ENCODE peak calls at places on chromosomes 2 and 18, in seven cellular contexts. One of them, this sample, is unnamed.

GRCh38 chr2:8455236-8456148 is 226.4 kb upstream of the ID2 start:
- DNase-seq in stimulated activated CD4-positive, alpha-beta T cell treated with anti-CD3 and anti-CD28 coated beads, Interleukin-4, amount 100 ng/mL, for 1 hour: no peak
- DNase-seq in RWPE1: no peak
- DNase-seq in Right ventricle myocardium superior: peak
- DNase-seq in astrocyte: no peak
- DNase-seq in T1000: no peak
- DNase-seq in A549: no peak
- DNase-seq in this sample: peak

GRCh38 chr2:233611284-233611683 is 6.1 kb upstream of the UGT1A8 start:
- DNase-seq in stimulated activated CD4-positive, alpha-beta T cell treated with anti-CD3 and anti-CD28 coated beads, Interleukin-4, amount 100 ng/mL, for 1 hour: no peak
- DNase-seq in RWPE1: no peak
- DNase-seq in Right ventricle myocardium superior: no peak
- DNase-seq in astrocyte: no peak
- DNase-seq in T1000: no peak
- DNase-seq in A549: no peak
- DNase-seq in this sample: no peak

GRCh38 chr2:235416816-235417499 is 76.9 kb upstream of the AGAP1 start:
- DNase-seq in stimulated activated CD4-positive, alpha-beta T cell treated with anti-CD3 and anti-CD28 coated beads, Interleukin-4, amount 100 ng/mL, for 1 hour: no peak
- DNase-seq in RWPE1: no peak
- DNase-seq in Right ventricle myocardium superior: no peak
- DNase-seq in astrocyte: no peak
- DNase-seq in T1000: no peak
- DNase-seq in A549: peak
- DNase-seq in this sample: no peak

GRCh38 chr2:120283649-120284048 is 31.0 kb downstream of the RALB start:
- DNase-seq in stimulated activated CD4-positive, alpha-beta T cell treated with anti-CD3 and anti-CD28 coated beads, Interleukin-4, amount 100 ng/mL, for 1 hour: no peak
- DNase-seq in RWPE1: no peak
- DNase-seq in Right ventricle myocardium superior: no peak
- DNase-seq in astrocyte: peak
- DNase-seq in T1000: no peak
- DNase-seq in A549: no peak
- DNase-seq in this sample: no peak

GRCh38 chr2:134372141-134372540 is 118.3 kb downstream of the MGAT5 start:
- DNase-seq in stimulated activated CD4-positive, alpha-beta T cell treated with anti-CD3 and anti-CD28 coated beads, Interleukin-4, amount 100 ng/mL, for 1 hour: no peak
- DNase-seq in RWPE1: no peak
- DNase-seq in Right ventricle myocardium superior: no peak
- DNase-seq in astrocyte: peak
- DNase-seq in T1000: peak
- DNase-seq in A549: no peak
- DNase-seq in this sample: no peak

GRCh38 chr2:46669996-46670793 is 190.8 kb downstream of the TMEM247 start:
- DNase-seq in stimulated activated CD4-positive, alpha-beta T cell treated with anti-CD3 and anti-CD28 coated beads, Interleukin-4, amount 100 ng/mL, for 1 hour: no peak
- DNase-seq in RWPE1: no peak
- DNase-seq in Right ventricle myocardium superior: no peak
- DNase-seq in astrocyte: peak
- DNase-seq in T1000: no peak
- DNase-seq in A549: no peak
- DNase-seq in this sample: no peak

GRCh38 chr2:160432633-160433032 is 61.0 kb downstream of the RBMS1 start:
- DNase-seq in stimulated activated CD4-positive, alpha-beta T cell treated with anti-CD3 and anti-CD28 coated beads, Interleukin-4, amount 100 ng/mL, for 1 hour: no peak
- DNase-seq in RWPE1: peak
- DNase-seq in Right ventricle myocardium superior: no peak
- DNase-seq in astrocyte: peak
- DNase-seq in T1000: peak
- DNase-seq in A549: peak
- DNase-seq in this sample: no peak

GRCh38 chr2:169860149-169860548 is 32.9 kb downstream of the UBR3 start:
- DNase-seq in stimulated activated CD4-positive, alpha-beta T cell treated with anti-CD3 and anti-CD28 coated beads, Interleukin-4, amount 100 ng/mL, for 1 hour: no peak
- DNase-seq in RWPE1: no peak
- DNase-seq in Right ventricle myocardium superior: no peak
- DNase-seq in astrocyte: no peak
- DNase-seq in T1000: no peak
- DNase-seq in A549: no peak
- DNase-seq in this sample: no peak

GRCh38 chr2:137957033-137957432 is 7.2 kb upstream of the HNMT start:
- DNase-seq in stimulated activated CD4-positive, alpha-beta T cell treated with anti-CD3 and anti-CD28 coated beads, Interleukin-4, amount 100 ng/mL, for 1 hour: no peak
- DNase-seq in RWPE1: no peak
- DNase-seq in Right ventricle myocardium superior: no peak
- DNase-seq in astrocyte: peak
- DNase-seq in T1000: peak
- DNase-seq in A549: no peak
- DNase-seq in this sample: no peak

GRCh38 chr2:168156661-168157060 is 90.7 kb downstream of the STK39 start:
- DNase-seq in stimulated activated CD4-positive, alpha-beta T cell treated with anti-CD3 and anti-CD28 coated beads, Interleukin-4, amount 100 ng/mL, for 1 hour: no peak
- DNase-seq in RWPE1: peak
- DNase-seq in Right ventricle myocardium superior: peak
- DNase-seq in astrocyte: peak
- DNase-seq in T1000: peak
- DNase-seq in A549: no peak
- DNase-seq in this sample: no peak

GRCh38 chr18:61955644-61956043 is 62.8 kb upstream of the RNF152 start:
- DNase-seq in stimulated activated CD4-positive, alpha-beta T cell treated with anti-CD3 and anti-CD28 coated beads, Interleukin-4, amount 100 ng/mL, for 1 hour: no peak
- DNase-seq in RWPE1: no peak
- DNase-seq in Right ventricle myocardium superior: no peak
- DNase-seq in astrocyte: no peak
- DNase-seq in T1000: no peak
- DNase-seq in A549: no peak
- DNase-seq in this sample: no peak

GRCh38 chr2:227335713-227336112 is 10.7 kb downstream of the MFF start:
- DNase-seq in stimulated activated CD4-positive, alpha-beta T cell treated with anti-CD3 and anti-CD28 coated beads, Interleukin-4, amount 100 ng/mL, for 1 hour: no peak
- DNase-seq in RWPE1: no peak
- DNase-seq in Right ventricle myocardium superior: no peak
- DNase-seq in astrocyte: no peak
- DNase-seq in T1000: no peak
- DNase-seq in A549: no peak
- DNase-seq in this sample: no peak

GRCh38 chr2:73907840-73908452 is 15.1 kb downstream of the ACTG2 start:
- DNase-seq in stimulated activated CD4-positive, alpha-beta T cell treated with anti-CD3 and anti-CD28 coated beads, Interleukin-4, amount 100 ng/mL, for 1 hour: peak
- DNase-seq in RWPE1: no peak
- DNase-seq in Right ventricle myocardium superior: no peak
- DNase-seq in astrocyte: peak
- DNase-seq in T1000: no peak
- DNase-seq in A549: no peak
- DNase-seq in this sample: peak

GRCh38 chr2:85106489-85107180 is 26.6 kb upstream of the TCF7L1 start:
- DNase-seq in stimulated activated CD4-positive, alpha-beta T cell treated with anti-CD3 and anti-CD28 coated beads, Interleukin-4, amount 100 ng/mL, for 1 hour: no peak
- DNase-seq in RWPE1: peak
- DNase-seq in Right ventricle myocardium superior: no peak
- DNase-seq in astrocyte: peak
- DNase-seq in T1000: no peak
- DNase-seq in A549: no peak
- DNase-seq in this sample: no peak

GRCh38 chr18:77635441-77635840 is 385.8 kb downstream of the GALR1 start:
- DNase-seq in stimulated activated CD4-positive, alpha-beta T cell treated with anti-CD3 and anti-CD28 coated beads, Interleukin-4, amount 100 ng/mL, for 1 hour: no peak
- DNase-seq in RWPE1: no peak
- DNase-seq in Right ventricle myocardium superior: peak
- DNase-seq in astrocyte: no peak
- DNase-seq in T1000: no peak
- DNase-seq in A549: no peak
- DNase-seq in this sample: no peak

GRCh38 chr2:220855296-220855695 is 716.8 kb downstream of the EPHA4 start:
- DNase-seq in stimulated activated CD4-positive, alpha-beta T cell treated with anti-CD3 and anti-CD28 coated beads, Interleukin-4, amount 100 ng/mL, for 1 hour: no peak
- DNase-seq in RWPE1: peak
- DNase-seq in Right ventricle myocardium superior: no peak
- DNase-seq in astrocyte: peak
- DNase-seq in T1000: no peak
- DNase-seq in A549: no peak
- DNase-seq in this sample: no peak

GRCh38 chr2:13056259-13056843 is 339.6 kb downstream of the TRIB2 start:
- DNase-seq in stimulated activated CD4-positive, alpha-beta T cell treated with anti-CD3 and anti-CD28 coated beads, Interleukin-4, amount 100 ng/mL, for 1 hour: no peak
- DNase-seq in RWPE1: peak
- DNase-seq in Right ventricle myocardium superior: no peak
- DNase-seq in astrocyte: no peak
- DNase-seq in T1000: no peak
- DNase-seq in A549: no peak
- DNase-seq in this sample: no peak

GRCh38 chr2:110741491-110741980 is 9.2 kb downstream of the ACOXL start:
- DNase-seq in stimulated activated CD4-positive, alpha-beta T cell treated with anti-CD3 and anti-CD28 coated beads, Interleukin-4, amount 100 ng/mL, for 1 hour: no peak
- DNase-seq in RWPE1: peak
- DNase-seq in Right ventricle myocardium superior: no peak
- DNase-seq in astrocyte: peak
- DNase-seq in T1000: no peak
- DNase-seq in A549: no peak
- DNase-seq in this sample: no peak

This sample was measured in frontal cortex.